ENCODE peak calls at places on chromosomes 11 and 22, in five cellular contexts. X is effector memory CD4-positive, alpha-beta T cell; T is naive thymus-derived CD8-positive, alpha-beta T cell; Y is tibial artery; R is adipocyte. Z is an unnamed sample.

GRCh38 chr11:115645631-115646271 is 141.5 kb upstream of the CADM1 start:
- DNase-seq in R (no peak), X (no peak), T (no peak), Y (no peak), Z (no peak)

GRCh38 chr22:45053571-45053970 is 43.8 kb upstream of the PHF21B start:
- DNase-seq in R (no peak), X (no peak), T (no peak), Y (no peak), Z (no peak)

GRCh38 chr22:49951001-49951677 is 9.4 kb upstream of the PIM3 start:
- DNase-seq in X (no peak), R (no peak), Y (no peak), T (no peak), Z (no peak)

GRCh38 chr22:50733521-50734342 is 4.3 kb upstream of the ACR start:
- DNase-seq in X (no peak), R (peak), T (no peak), Y (peak), Z (no peak)

GRCh38 chr11:19924321-19925115 is 211.9 kb downstream of the NAV2 start:
- DNase-seq in R (peak), X (no peak), Y (no peak), T (no peak), Z (no peak)

GRCh38 chr11:73350908-73351636 is 25.1 kb upstream of the RELT start:
- DNase-seq in T (peak), Y (no peak), X (peak), R (peak), Z (peak)

GRCh38 chr11:102882389-102883024 is 7.7 kb upstream of the MMP12 start:
- DNase-seq in X (no peak), T (no peak), R (peak), Y (no peak), Z (no peak)

GRCh38 chr11:7376386-7376785 is 108.9 kb upstream of the OLFML1 start:
- DNase-seq in Y (no peak), X (no peak), R (no peak), T (no peak), Z (no peak)

GRCh38 chr11:69300124-69301032 is 6.4 kb downstream of the MYEOV start:
- DNase-seq in X (no peak), T (no peak), Y (no peak), R (peak), Z (no peak)

GRCh38 chr11:16911658-16912057 is 102.6 kb downstream of the PLEKHA7 start:
- DNase-seq in T (no peak), Y (no peak), X (no peak), R (no peak), Z (no peak)

GRCh38 chr22:27331526-27332281 is 469.9 kb downstream of the MN1 start:
- DNase-seq in Y (peak), R (peak), T (no peak), X (no peak), Z (no peak)

GRCh38 chr11:78076733-78077403 is 2.8 kb downstream of the NDUFC2 start:
- DNase-seq in R (no peak), T (no peak), X (no peak), Y (no peak), Z (no peak)

GRCh38 chr11:76636826-76637460 is 33.6 kb downstream of the LRRC32 start:
- DNase-seq in T (no peak), X (no peak), R (no peak), Y (no peak), Z (no peak)

GRCh38 chr11:130425156-130425555 is 3.3 kb downstream of the ADAMTS8 start:
- DNase-seq in Y (no peak), T (no peak), X (no peak), R (no peak), Z (no peak)

GRCh38 chr11:43819926-43820325 is 60.7 kb upstream of the ALKBH3 start:
- DNase-seq in R (no peak), Y (no peak), X (no peak), T (no peak), Z (no peak)

GRCh38 chr11:2530131-2530854 is 85.5 kb downstream of the KCNQ1 start:
- DNase-seq in R (no peak), T (no peak), X (no peak), Y (peak), Z (no peak)

GRCh38 chr11:130915556-130916237 is 582 bp downstream of the SNX19 start:
- DNase-seq in Y (no peak), T (no peak), R (no peak), X (no peak), Z (no peak)

GRCh38 chr22:36097880-36098279 is 62.7 kb downstream of the APOL3 start:
- DNase-seq in T (no peak), R (no peak), Y (no peak), X (no peak), Z (no peak)

GRCh38 chr11:57402188-57403066 is 12.0 kb upstream of the PRG2 start:
- DNase-seq in T (no peak), X (no peak), Y (no peak), R (no peak), Z (no peak)

GRCh38 chr11:1455032-1455762 is 31.4 kb downstream of the MOB2 start:
- DNase-seq in X (no peak), Y (no peak), R (no peak), T (no peak), Z (no peak)

GRCh38 chr11:94149435-94149834 is 20.8 kb downstream of the PANX1 start:
- DNase-seq in Y (no peak), R (peak), X (no peak), T (no peak), Z (no peak)

GRCh38 chr11:8779107-8779506 is 96.5 kb downstream of the RPL27A start:
- DNase-seq in Y (no peak), T (no peak), R (no peak), X (no peak), Z (no peak)

GRCh38 chr11:92475824-92476223 is 251.2 kb downstream of the FAT3 start:
- DNase-seq in R (no peak), Y (no peak), X (no peak), T (no peak), Z (no peak)

GRCh38 chr22:45564349-45565030 is 61.8 kb downstream of the FBLN1 start:
- DNase-seq in R (no peak), Y (no peak), X (no peak), T (no peak), Z (no peak)

GRCh38 chr22:29155966-29156365 is 49.7 kb upstream of the EMID1 start:
- DNase-seq in R (no peak), X (no peak), T (no peak), Y (peak), Z (no peak)

GRCh38 chr22:44391026-44391425 is 78.3 kb upstream of the SHISAL1 start:
- DNase-seq in R (no peak), Y (peak), X (no peak), T (no peak), Z (no peak)

GRCh38 chr11:12863605-12864121 is 145.5 kb upstream of the RASSF10 start:
- DNase-seq in R (no peak), X (no peak), Y (peak), T (no peak), Z (no peak)

GRCh38 chr22:47275479-47276218 is 513.2 kb downstream of the TBC1D22A start:
- DNase-seq in Y (no peak), T (no peak), R (peak), X (no peak), Z (no peak)

GRCh38 chr11:93487032-93487483 is 56.1 kb downstream of the SMCO4 start:
- DNase-seq in T (no peak), R (no peak), X (no peak), Y (no peak), Z (no peak)

GRCh38 chr11:46127150-46127638 is 5.9 kb upstream of the PHF21A start:
- DNase-seq in R (peak), T (peak), Y (no peak), X (peak), Z (peak)

GRCh38 chr22:45905924-45906865 is 70.8 kb downstream of the WNT7B start:
- DNase-seq in R (peak), T (no peak), Y (peak), X (no peak), Z (no peak)

GRCh38 chr11:131942878-131943277 is 572.5 kb downstream of the NTM start:
- DNase-seq in X (no peak), T (no peak), Y (no peak), R (no peak), Z (no peak)

GRCh38 chr22:47316020-47316419 is 553.6 kb downstream of the TBC1D22A start:
- DNase-seq in X (no peak), Y (no peak), R (no peak), T (no peak), Z (no peak)

GRCh38 chr11:67502328-67502979 is 2.7 kb downstream of the PITPNM1 start:
- DNase-seq in X (no peak), R (no peak), T (no peak), Y (no peak), Z (no peak)

GRCh38 chr11:26571861-26572654 is at the start of gene MUC15:
- DNase-seq in Y (no peak), T (no peak), R (no peak), X (no peak), Z (no peak)

GRCh38 chr11:130155106-130155505 is 4.5 kb upstream of the ST14 start:
- DNase-seq in R (no peak), X (no peak), T (no peak), Y (no peak), Z (no peak)

GRCh38 chr11:85472953-85473352 is 154.2 kb downstream of the DLG2 start:
- DNase-seq in Y (no peak), R (no peak), T (no peak), X (no peak), Z (no peak)

GRCh38 chr22:49998718-49999062 is 13.9 kb downstream of the IL17REL start:
- DNase-seq in Y (peak), T (no peak), R (no peak), X (no peak), Z (no peak)

GRCh38 chr11:132357811-132358572 is 987.6 kb downstream of the NTM start:
- DNase-seq in Y (no peak), R (no peak), T (no peak), X (no peak), Z (no peak)